ENCODE peak calls at places on chromosomes 12 and 14, in ten cellular contexts. O is GM12865; M is fibroblast of gingiva; L is activated CD4-positive, alpha-beta T cell treated with anti-CD3 and anti-CD28 coated beads, Interleukin-2, amount 50 U/mL, for 48 hours; V is WTC11; E is EH; A is K562; K is stimulated activated CD4-positive, alpha-beta T cell treated with anti-CD3 and anti-CD28 coated beads, Interleukin-12 subunit alpha, Interleukin-12 subunit beta, amount 100 ng/mL, for 4 hours; F is neuronal stem cell; C is M059J. B is an unnamed sample.

GRCh38 chr12:4392223-4392742 is 12.8 kb upstream of the FGF23 start:
- DNase-seq in O (no peak), M (no peak), L (no peak), V (no peak), E (no peak), A (peak; percentile 23), K (no peak), F (no peak), C (no peak), B (no peak)

GRCh38 chr14:76034566-76034965 is 49.0 kb downstream of the IFT43 start:
- DNase-seq in O (no peak), M (no peak), L (no peak), V (no peak), E (peak; percentile 13), A (no peak), K (no peak), F (no peak), C (peak; percentile 35), B (no peak)

GRCh38 chr12:21941522-21942376 is 523 bp upstream of the ABCC9 start:
- DNase-seq in O (no peak), M (peak; percentile 27), L (no peak), V (peak; percentile 71), E (peak; percentile 56), A (no peak), K (no peak), F (peak; percentile 32), C (no peak), B (peak; percentile 7)

GRCh38 chr14:24207625-24208024 is 2.1 kb downstream of the TSSK4 start:
- DNase-seq in O (no peak), M (no peak), L (no peak), V (no peak), E (no peak), A (no peak), K (no peak), F (no peak), C (no peak), B (no peak)

GRCh38 chr12:12606793-12607589 is 4.7 kb upstream of the CREBL2 start:
- DNase-seq in O (peak; percentile 71), M (no peak), L (no peak), V (no peak), E (peak; percentile 60), A (no peak), K (no peak), F (no peak), C (peak; percentile 83), B (peak; percentile 77)

GRCh38 chr12:120680165-120680738 is 6.7 kb upstream of the MLEC start:
- DNase-seq in O (peak; percentile 48), M (no peak), L (no peak), V (no peak), E (no peak), A (no peak), K (no peak), F (no peak), C (no peak), B (no peak)

GRCh38 chr12:13940466-13940865 is 40.9 kb downstream of the GRIN2B start:
- DNase-seq in O (no peak), M (no peak), L (no peak), V (no peak), E (no peak), A (no peak), K (no peak), F (no peak), C (no peak), B (no peak)

GRCh38 chr12:131808744-131809371 is 19.3 kb upstream of the MMP17 start:
- DNase-seq in O (peak; percentile 83), M (peak; percentile 12), L (peak; percentile 23), V (no peak), E (no peak), A (no peak), K (no peak), F (no peak), C (no peak), B (no peak)

GRCh38 chr12:51533799-51534198 is 57.2 kb upstream of the SCN8A start:
- DNase-seq in O (no peak), M (no peak), L (no peak), V (no peak), E (peak; percentile 33), A (no peak), K (no peak), F (no peak), C (peak; percentile 43), B (peak; percentile 21)

GRCh38 chr14:74720526-74720925 is 7.6 kb downstream of the FCF1 start:
- DNase-seq in O (no peak), M (no peak), L (no peak), V (no peak), E (peak; percentile 62), A (no peak), K (no peak), F (no peak), C (peak; percentile 21), B (peak; percentile 47)

GRCh38 chr12:105523164-105524057 is 192.9 kb downstream of the C12orf75 start:
- DNase-seq in O (no peak), M (peak; percentile 73), L (no peak), V (no peak), E (peak; percentile 98), A (no peak), K (no peak), F (peak; percentile 18), C (peak; percentile 52), B (peak; percentile 73)

GRCh38 chr12:67019070-67019469 is 250.1 kb upstream of the CAND1 start:
- DNase-seq in O (no peak), M (no peak), L (no peak), V (no peak), E (no peak), A (no peak), K (no peak), F (no peak), C (peak; percentile 2), B (no peak)

GRCh38 chr12:32680787-32681186 is 1.7 kb downstream of the DNM1L start:
- DNase-seq in O (no peak), M (no peak), L (no peak), V (no peak), E (no peak), A (no peak), K (no peak), F (no peak), C (no peak), B (no peak)

GRCh38 chr12:31362115-31362758 is 36.3 kb upstream of the SINHCAF start:
- DNase-seq in O (peak; percentile 13), M (no peak), L (no peak), V (peak; percentile 31), E (no peak), A (peak; percentile 22), K (peak; percentile 2), F (peak; percentile 33), C (peak; percentile 42), B (no peak)

GRCh38 chr12:112514926-112515642 is 96.3 kb downstream of the PTPN11 start:
- DNase-seq in O (no peak), M (peak; percentile 52), L (no peak), V (no peak), E (peak; percentile 20), A (no peak), K (no peak), F (no peak), C (no peak), B (no peak)

GRCh38 chr14:105537580-105538474 is 11.4 kb downstream of the TMEM121 start:
- DNase-seq in O (peak; percentile 54), M (no peak), L (peak; percentile 75), V (peak; percentile 73), E (peak; percentile 30), A (peak; percentile 79), K (peak; percentile 69), F (no peak), C (peak; percentile 8), B (no peak)

GRCh38 chr14:55530464-55530863 is 49.5 kb upstream of the KTN1 start:
- DNase-seq in O (no peak), M (no peak), L (no peak), V (no peak), E (no peak), A (no peak), K (no peak), F (no peak), C (no peak), B (no peak)

GRCh38 chr14:91875515-91876286 is 8.4 kb upstream of the TC2N start:
- DNase-seq in O (no peak), M (no peak), L (no peak), V (no peak), E (no peak), A (no peak), K (no peak), F (no peak), C (no peak), B (no peak)

GRCh38 chr12:47750229-47750798 is 8.4 kb downstream of the RAPGEF3 start:
- DNase-seq in O (no peak), M (no peak), L (no peak), V (no peak), E (no peak), A (no peak), K (no peak), F (no peak), C (no peak), B (peak; percentile 44)

GRCh38 chr12:19959353-19959752 is 409.0 kb upstream of the PDE3A start:
- DNase-seq in O (no peak), M (peak; percentile 42), L (no peak), V (no peak), E (peak; percentile 72), A (no peak), K (no peak), F (no peak), C (no peak), B (peak; percentile 19)

GRCh38 chr12:88325076-88325827 is 183.1 kb downstream of the TMTC3 start:
- DNase-seq in O (no peak), M (peak; percentile 95), L (no peak), V (no peak), E (peak; percentile 96), A (no peak), K (no peak), F (no peak), C (peak; percentile 92), B (peak; percentile 95)

GRCh38 chr12:94169495-94169894 is 21.1 kb downstream of the PLXNC1 start:
- DNase-seq in O (no peak), M (no peak), L (no peak), V (no peak), E (no peak), A (no peak), K (no peak), F (no peak), C (no peak), B (no peak)

GRCh38 chr14:101198398-101199027 is 295.0 kb upstream of the RTL1 start:
- DNase-seq in O (no peak), M (no peak), L (no peak), V (no peak), E (no peak), A (no peak), K (no peak), F (no peak), C (no peak), B (no peak)

GRCh38 chr12:132487311-132487741 is 2.6 kb upstream of the FBRSL1 start:
- DNase-seq in O (no peak), M (no peak), L (no peak), V (no peak), E (no peak), A (no peak), K (no peak), F (no peak), C (no peak), B (no peak)

GRCh38 chr14:103126873-103127304 is 3.6 kb downstream of the TNFAIP2 start:
- DNase-seq in O (no peak), M (no peak), L (no peak), V (peak; percentile 81), E (no peak), A (no peak), K (no peak), F (peak; percentile 72), C (no peak), B (no peak)

GRCh38 chr14:64074961-64075619 is 219.1 kb downstream of the ESR2 start:
- DNase-seq in O (no peak), M (peak; percentile 26), L (no peak), V (no peak), E (peak; percentile 76), A (no peak), K (no peak), F (no peak), C (peak; percentile 83), B (peak; percentile 65)

GRCh38 chr12:47082963-47083621 is 3.3 kb upstream of the AMIGO2 start:
- DNase-seq in O (no peak), M (peak; percentile 85), L (no peak), V (no peak), E (peak; percentile 98), A (no peak), K (no peak), F (no peak), C (peak; percentile 98), B (peak; percentile 92)

GRCh38 chr12:3320881-3321509 is 170.0 kb upstream of the PRMT8 start:
- DNase-seq in O (no peak), M (no peak), L (no peak), V (no peak), E (no peak), A (no peak), K (no peak), F (no peak), C (no peak), B (no peak)

B was measured in amniotic epithelial cell.